ENCODE peak calls at places on chromosomes 3 and 15, in five cellular contexts. N is tibial artery, R is AG04449, E is lower leg skin, U is brain microvascular endothelial cell. T is an unnamed sample.

GRCh38 chr3:60403866-60404265 is 847.4 kb downstream of the FHIT start:
- DNase-seq in E (no peak), U (no peak), R (no peak), N (no peak), T (no peak)

GRCh38 chr3:61052855-61053254 is 198.4 kb downstream of the FHIT start:
- DNase-seq in R (no peak), N (no peak), E (no peak), U (no peak), T (no peak)

GRCh38 chr3:156024904-156025303 is 95.5 kb upstream of the KCNAB1 start:
- DNase-seq in U (peak; percentile 24), E (no peak), N (no peak), R (no peak), T (peak; percentile 25)

GRCh38 chr3:182212479-182213076 is 500.9 kb downstream of the SOX2 start:
- DNase-seq in U (peak; percentile 1), E (peak; percentile 31), R (peak; percentile 4), N (no peak), T (peak; percentile 3)

GRCh38 chr15:60423540-60423939 is 25.8 kb upstream of the ANXA2 start:
- DNase-seq in U (peak; percentile 90), E (no peak), R (peak; percentile 75), N (no peak), T (peak; percentile 91)

GRCh38 chr15:75921732-75922703 is 18.3 kb downstream of the FBXO22 start:
- DNase-seq in E (peak; percentile 68), N (no peak), U (peak; percentile 80), R (peak; percentile 37), T (peak; percentile 87)

GRCh38 chr3:74605437-74605836 is 9.0 kb downstream of the CNTN3 start:
- DNase-seq in R (no peak), N (no peak), E (no peak), U (no peak), T (no peak)

GRCh38 chr15:66025972-66026371 is 156.7 kb downstream of the RAB11A start:
- DNase-seq in R (no peak), U (no peak), N (no peak), E (no peak), T (no peak)

GRCh38 chr15:39580630-39581500 is at the start of gene THBS1:
- DNase-seq in U (peak; percentile 94), N (peak; percentile 93), E (peak; percentile 71), R (peak; percentile 86), T (peak; percentile 97)

GRCh38 chr3:877001-877400 is 215.8 kb upstream of the CNTN6 start:
- DNase-seq in U (peak; percentile 36), E (no peak), R (no peak), N (no peak), T (peak; percentile 32)

GRCh38 chr3:141530133-141530768 is 43.4 kb downstream of the RASA2 start:
- DNase-seq in R (peak; percentile 51), U (no peak), E (no peak), N (no peak), T (peak; percentile 79)

GRCh38 chr3:167989999-167990398 is 105.7 kb downstream of the GOLIM4 start:
- DNase-seq in E (no peak), N (no peak), R (no peak), U (no peak), T (no peak)

GRCh38 chr15:74396146-74396438 is 28.6 kb upstream of the CYP11A1 start:
- DNase-seq in R (no peak), U (no peak), N (no peak), E (no peak), T (no peak)

GRCh38 chr15:90664650-90665287 is 52.4 kb upstream of the BLM start:
- DNase-seq in E (no peak), R (no peak), U (peak; percentile 34), N (peak; percentile 79), T (peak; percentile 44)

GRCh38 chr3:44883999-44884431 is 9.6 kb downstream of the TGM4 start:
- DNase-seq in N (no peak), U (peak; percentile 94), E (no peak), R (peak; percentile 80), T (peak; percentile 95)

GRCh38 chr3:111837112-111837511 is 22.0 kb upstream of the PHLDB2 start:
- DNase-seq in E (no peak), R (no peak), N (no peak), U (no peak), T (peak; percentile 46)

GRCh38 chr15:31340591-31340990 is 14.0 kb downstream of the KLF13 start:
- DNase-seq in E (no peak), R (no peak), U (no peak), N (no peak), T (no peak)

GRCh38 chr3:141769171-141769894 is 6.1 kb downstream of the GRK7 start:
- DNase-seq in U (peak; percentile 20), R (no peak), N (no peak), E (no peak), T (peak; percentile 49)

GRCh38 chr3:167772992-167773391 is 37.5 kb downstream of the SERPINI1 start:
- DNase-seq in U (no peak), R (no peak), E (no peak), N (no peak), T (no peak)

GRCh38 chr15:69060744-69061143 is 46.2 kb downstream of the NOX5 start:
- DNase-seq in N (no peak), E (no peak), R (no peak), U (no peak), T (no peak)

GRCh38 chr15:79437275-79438000 is 5.3 kb downstream of the MINAR1 start:
- DNase-seq in E (no peak), U (no peak), R (no peak), N (no peak), T (no peak)

GRCh38 chr3:10471337-10471721 is 34.1 kb downstream of the ATP2B2 start:
- DNase-seq in R (no peak), N (no peak), U (peak; percentile 2), E (no peak), T (peak; percentile 11)

GRCh38 chr3:172751188-172751571 is 654 bp downstream of the ECT2 start:
- DNase-seq in U (peak; percentile 4), E (no peak), N (no peak), R (no peak), T (peak; percentile 26)

GRCh38 chr3:138234401-138235179 is 47.5 kb downstream of the ARMC8 start:
- DNase-seq in U (no peak), E (no peak), N (no peak), R (no peak), T (no peak)

GRCh38 chr15:92025717-92026270 is 172.3 kb downstream of the SLCO3A1 start:
- DNase-seq in E (no peak), N (no peak), U (no peak), R (no peak), T (no peak)

GRCh38 chr3:178777718-178778411 is 241.6 kb downstream of the KCNMB2 start:
- DNase-seq in N (no peak), U (peak; percentile 85), R (no peak), E (no peak), T (peak; percentile 1)

GRCh38 chr3:13276438-13277129 is 143.5 kb downstream of the NUP210 start:
- DNase-seq in R (no peak), E (no peak), U (no peak), N (peak; percentile 51), T (no peak)

GRCh38 chr15:62912808-62913207 is 129.7 kb upstream of the TPM1 start:
- DNase-seq in U (no peak), R (no peak), E (no peak), N (no peak), T (no peak)
- TF ChIP-seq CTCF in U (peak; percentile 39), R (no peak), E (no peak), N (no peak), T (no peak)

DNA sequence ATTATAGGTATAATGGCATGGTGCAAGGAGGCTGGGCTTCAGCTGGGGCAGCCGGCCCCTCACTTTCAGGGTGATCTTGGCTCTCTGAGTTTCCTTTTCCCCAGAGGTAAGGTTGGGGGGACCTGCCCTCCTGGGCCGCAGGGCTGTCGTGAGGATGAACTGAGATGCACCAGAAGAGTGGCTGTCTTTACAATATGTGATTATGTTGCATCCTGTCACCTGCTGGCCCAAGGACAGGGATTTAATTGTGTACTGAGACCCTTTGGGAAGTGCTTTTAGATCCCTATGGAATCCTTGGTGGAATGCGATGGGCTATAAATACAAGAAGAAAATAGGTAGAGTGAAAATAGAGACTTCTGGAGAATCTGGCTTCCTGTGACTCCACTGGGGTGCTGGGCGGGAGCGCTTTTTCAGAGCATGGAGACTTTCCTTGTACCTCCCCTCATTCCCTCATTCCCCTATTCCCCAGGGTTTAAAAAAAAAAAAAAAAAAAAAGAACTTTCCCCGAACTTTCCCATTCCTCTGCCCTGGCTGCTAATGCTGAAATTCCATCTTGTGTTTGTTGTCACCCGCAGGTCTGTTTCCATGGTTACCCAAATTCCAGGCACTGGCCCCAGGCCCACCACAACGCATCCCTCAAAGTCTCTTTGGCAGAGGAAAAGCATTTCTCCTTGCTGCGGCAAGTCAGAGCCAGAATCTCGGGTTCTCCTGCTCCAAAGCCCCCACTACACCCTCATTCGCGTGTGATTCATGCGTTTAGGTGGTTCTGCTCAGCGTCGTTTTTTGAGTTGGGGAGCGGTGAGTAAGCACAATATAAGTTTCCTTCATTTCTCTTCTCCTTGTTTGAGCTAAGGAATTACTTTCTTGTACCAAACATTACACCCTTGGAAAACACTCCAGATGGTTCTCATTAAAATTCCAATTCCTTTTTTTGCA is 21.8 kb downstream of the ANAPC13 start:
- DNase-seq in E (peak; percentile 74), N (peak; percentile 90), R (peak; percentile 100), U (peak; percentile 96), T (peak; percentile 96)
- H3K4me3 ChIP-seq in E (no peak overlapping the region), N (no peak overlapping the region), R (peak overlapping the region; percentile 9), U (no peak overlapping the region), T (no peak overlapping the region)

GRCh38 chr3:163622384-163622783 is 1455.9 kb downstream of the SI start:
- DNase-seq in U (peak; percentile 52), E (no peak), N (no peak), R (no peak), T (peak; percentile 22)
- TF ChIP-seq CTCF in U (peak; percentile 56), E (no peak), N (no peak), R (no peak), T (peak; percentile 37)

DNA sequence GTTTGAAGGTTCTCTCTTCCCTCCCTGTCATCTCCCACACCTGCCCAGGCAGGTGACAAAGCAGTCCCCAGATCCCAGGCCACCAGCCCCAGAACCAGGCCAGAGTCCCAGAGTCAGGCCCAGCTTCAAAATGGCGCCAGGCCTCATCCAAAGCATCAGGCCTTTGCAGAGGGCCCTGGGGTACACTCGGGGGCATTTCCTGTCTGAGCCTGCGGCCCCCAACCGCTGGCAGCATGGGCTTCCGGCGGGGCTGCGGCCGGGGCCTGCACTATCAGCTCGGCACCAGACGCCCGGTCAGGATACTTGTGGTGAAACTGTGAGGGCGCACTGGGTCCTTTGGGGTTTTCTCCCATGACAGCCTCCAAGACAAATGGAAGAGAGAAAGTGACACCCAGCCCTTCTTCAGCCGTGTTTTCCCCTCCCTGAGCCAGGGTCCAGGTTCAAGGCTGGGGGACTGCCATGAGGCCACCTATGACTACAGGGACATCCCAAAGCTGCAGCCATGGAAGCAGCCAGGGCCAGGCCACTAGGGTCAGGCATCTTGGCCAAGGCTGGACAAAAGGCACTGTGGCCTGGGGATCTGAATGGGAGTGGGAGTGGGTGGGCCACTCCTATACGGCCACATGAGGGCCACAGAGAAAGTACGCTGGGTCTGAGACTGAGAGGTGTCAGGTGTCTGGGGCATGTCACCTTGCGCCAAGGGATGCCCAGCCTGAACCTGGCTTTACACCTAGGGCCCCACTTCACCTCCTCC is 33.9 kb downstream of the RPN1 start:
- DNase-seq in R (no peak), U (no peak), N (no peak), E (no peak), T (no peak)
- H3K4me3 ChIP-seq in R (no peak overlapping the region), U (no peak overlapping the region), N (peak overlapping the region; percentile 98), E (no peak overlapping the region), T (no peak overlapping the region)

T was measured in fibroblast of pulmonary artery.